ENCODE peak calls at places on chromosome 17, in six cellular contexts. S is iris pigment epithelial cell, T is OCI-LY7, L is hypothalamus, F is pons, D is cardiac muscle cell. Y is an unnamed sample.

GRCh38 chr17:57703273-57703672 is 41.8 kb downstream of the CCDC182 start:
- DNase-seq in S (no peak), T (no peak), L (no peak), F (no peak), D (no peak), Y (no peak)

GRCh38 chr17:73595068-73595865 is 49.0 kb downstream of the SDK2 start:
- DNase-seq in S (no peak), T (peak; percentile 55), L (no peak), F (no peak), D (peak; percentile 26), Y (peak; percentile 80)

GRCh38 chr17:81537343-81537855 is 9.2 kb downstream of the FSCN2 start:
- DNase-seq in S (no peak), T (peak; percentile 58), L (no peak), F (no peak), D (peak; percentile 21), Y (peak; percentile 62)

GRCh38 chr17:76075364-76076099 is 951 bp downstream of the GALR2 start:
- DNase-seq in S (no peak), T (no peak), L (no peak), F (no peak), D (no peak), Y (peak; percentile 51)

GRCh38 chr17:2158011-2158410 is 103.1 kb downstream of the HIC1 start:
- DNase-seq in S (peak; percentile 99), T (no peak), L (no peak), F (no peak), D (peak; percentile 98), Y (no peak)

GRCh38 chr17:59466943-59467801 is 98.2 kb upstream of the DHX40 start:
- DNase-seq in S (no peak), T (no peak), L (no peak), F (no peak), D (no peak), Y (no peak)

GRCh38 chr17:40561871-40562611 is 3.2 kb downstream of the CCR7 start:
- DNase-seq in S (no peak), T (peak; percentile 51), L (no peak), F (no peak), D (no peak), Y (no peak)

GRCh38 chr17:67139784-67140665 is 95.7 kb downstream of the CACNG1 start:
- DNase-seq in S (peak; percentile 73), T (no peak), L (no peak), F (peak; percentile 26), D (peak; percentile 64), Y (peak; percentile 28)

GRCh38 chr17:30805944-30806456 is 18.5 kb downstream of the CRLF3 start:
- DNase-seq in S (no peak), T (no peak), L (no peak), F (no peak), D (no peak), Y (no peak)

GRCh38 chr17:82678265-82678891 is 20.1 kb downstream of the RAB40B start:
- DNase-seq in S (no peak), T (peak; percentile 86), L (no peak), F (no peak), D (no peak), Y (no peak)

GRCh38 chr17:33291248-33292183 is 1.6 kb downstream of the ASIC2 start:
- DNase-seq in S (peak; percentile 28), T (no peak), L (no peak), F (no peak), D (peak; percentile 24), Y (peak; percentile 56)

GRCh38 chr17:50465171-50465570 is 3.5 kb downstream of the CHAD start:
- DNase-seq in S (no peak), T (no peak), L (no peak), F (no peak), D (no peak), Y (no peak)

GRCh38 chr17:81453712-81454111 is 58.5 kb downstream of the BAHCC1 start:
- DNase-seq in S (no peak), T (peak; percentile 84), L (no peak), F (no peak), D (no peak), Y (no peak)

GRCh38 chr17:53749178-53749577 is 73.5 kb upstream of the KIF2B start:
- DNase-seq in S (peak; percentile 10), T (no peak), L (no peak), F (no peak), D (peak; percentile 40), Y (no peak)

GRCh38 chr17:7889166-7889584 is 586 bp downstream of the CHD3 start:
- DNase-seq in S (peak; percentile 79), T (no peak), L (peak; percentile 96), F (peak; percentile 99), D (peak; percentile 97), Y (peak; percentile 96)

GRCh38 chr17:82241183-82241925 is 12.5 kb downstream of the SLC16A3 start:
- DNase-seq in S (peak; percentile 64), T (no peak), L (peak; percentile 61), F (peak; percentile 77), D (peak; percentile 74), Y (no peak)

GRCh38 chr17:9802294-9802693 is 10.9 kb upstream of the DHRS7C start:
- DNase-seq in S (no peak), T (no peak), L (no peak), F (no peak), D (peak; percentile 13), Y (no peak)

GRCh38 chr17:79781012-79781665 is 3.2 kb downstream of the CBX2 start:
- DNase-seq in S (no peak), T (no peak), L (no peak), F (no peak), D (no peak), Y (no peak)

GRCh38 chr17:31391496-31391949 is at the start of gene RAB11FIP4:
- DNase-seq in S (no peak), T (no peak), L (peak; percentile 37), F (no peak), D (peak; percentile 52), Y (peak; percentile 81)

GRCh38 chr17:5631958-5632357 is 47.6 kb upstream of the NLRP1 start:
- DNase-seq in S (no peak), T (no peak), L (no peak), F (peak; percentile 11), D (no peak), Y (no peak)

GRCh38 chr17:45755050-45755449 is 29.1 kb upstream of the CRHR1 start:
- DNase-seq in S (no peak), T (no peak), L (no peak), F (no peak), D (no peak), Y (no peak)

GRCh38 chr17:1561420-1562177 is 993 bp downstream of the PITPNA start:
- DNase-seq in S (peak; percentile 37), T (peak; percentile 51), L (no peak), F (no peak), D (peak; percentile 29), Y (peak; percentile 45)

GRCh38 chr17:49101054-49101534 is 31.5 kb upstream of the B4GALNT2 start:
- DNase-seq in S (peak; percentile 87), T (no peak), L (no peak), F (no peak), D (peak; percentile 62), Y (no peak)

GRCh38 chr17:76458580-76459490 is 5.9 kb upstream of the UBE2O start:
- DNase-seq in S (peak; percentile 70), T (peak; percentile 88), L (no peak), F (no peak), D (peak; percentile 69), Y (peak; percentile 65)

GRCh38 chr17:61416540-61417363 is 17.1 kb downstream of the TBX2 start:
- DNase-seq in S (peak; percentile 81), T (peak; percentile 76), L (peak; percentile 69), F (peak; percentile 58), D (peak; percentile 92), Y (peak; percentile 97)

GRCh38 chr17:33927732-33928133 is 327.4 kb upstream of the CCL2 start:
- DNase-seq in S (peak; percentile 7), T (no peak), L (no peak), F (peak; percentile 36), D (peak; percentile 6), Y (peak; percentile 72)

GRCh38 chr17:35121315-35121714 is at the start of gene FNDC8:
- DNase-seq in S (no peak), T (no peak), L (no peak), F (no peak), D (no peak), Y (no peak)

GRCh38 chr17:21127508-21128077 is 829 bp downstream of the DHRS7B start:
- DNase-seq in S (peak; percentile 4), T (no peak), L (no peak), F (no peak), D (peak; percentile 17), Y (no peak)

GRCh38 chr17:47262586-47262985 is 9.0 kb downstream of the ITGB3 start:
- DNase-seq in S (no peak), T (no peak), L (no peak), F (no peak), D (no peak), Y (no peak)

GRCh38 chr17:2388020-2388704 is 12.7 kb downstream of the MNT start:
- DNase-seq in S (no peak), T (no peak), L (no peak), F (no peak), D (no peak), Y (no peak)

GRCh38 chr17:41446806-41447205 is 6.0 kb upstream of the KRT38 start:
- DNase-seq in S (peak; percentile 83), T (no peak), L (no peak), F (no peak), D (peak; percentile 78), Y (no peak)

GRCh38 chr17:16589097-16589969 is 20.3 kb upstream of the ZNF287 start:
- DNase-seq in S (peak; percentile 72), T (peak; percentile 74), L (peak; percentile 85), F (peak; percentile 90), D (peak; percentile 91), Y (peak; percentile 95)

GRCh38 chr17:13562271-13562800 is 39.4 kb downstream of the HS3ST3A1 start:
- DNase-seq in S (peak; percentile 97), T (no peak), L (no peak), F (no peak), D (no peak), Y (no peak)